ENCODE peak calls at places on chromosomes 16 and 17, in ten cellular contexts. B is sigmoid colon; N is cardiac fibroblast; R is breast epithelium; L is heart left ventricle; O is HCT116; P is mammary epithelial cell; K is BE2C; F is CD8-positive, alpha-beta T cell; S is epithelial cell of esophagus. A is an unnamed sample.

GRCh38 chr17:74270333-74270732 is 3.7 kb upstream of the DNAI2 start:
- DNase-seq in B (no peak), N (no peak), R (no peak), L (no peak), O (no peak), P (no peak), K (no peak), F (no peak), S (no peak), A (no peak)

GRCh38 chr16:17101646-17102045 is 369.1 kb downstream of the XYLT1 start:
- DNase-seq in B (no peak), N (peak), R (no peak), L (no peak), O (peak), P (peak), K (peak), F (no peak), S (peak), A (no peak)

GRCh38 chr17:1173456-1174370 is 6.1 kb downstream of the ABR start:
- DNase-seq in B (no peak), N (no peak), R (no peak), L (peak), O (no peak), P (no peak), K (no peak), F (no peak), S (no peak), A (no peak)

GRCh38 chr17:63989622-63990345 is 8.4 kb upstream of the PRR29 start:
- DNase-seq in B (no peak), N (no peak), R (no peak), L (no peak), O (no peak), P (no peak), K (no peak), F (no peak), S (no peak), A (no peak)

GRCh38 chr17:82065638-82066303 is at the start of gene DUS1L:
- DNase-seq in B (peak), N (peak), R (peak), L (peak), O (no peak), P (peak), K (peak), F (peak), S (peak), A (no peak)

GRCh38 chr17:8019665-8020064 is 17.2 kb downstream of the GUCY2D start:
- DNase-seq in B (peak), N (peak), R (no peak), L (no peak), O (no peak), P (peak), K (no peak), F (no peak), S (peak), A (no peak)

GRCh38 chr17:7888184-7888920 is at the start of gene CHD3:
- DNase-seq in B (no peak), N (peak), R (peak), L (no peak), O (no peak), P (peak), K (peak), F (peak), S (peak), A (no peak)

GRCh38 chr16:118857-119256 is 19.6 kb downstream of the NPRL3 start:
- DNase-seq in B (no peak), N (no peak), R (no peak), L (no peak), O (no peak), P (no peak), K (no peak), F (no peak), S (no peak), A (no peak)

GRCh38 chr17:40303706-40304450 is 5.1 kb upstream of the RARA start:
- DNase-seq in B (peak), N (peak), R (no peak), L (no peak), O (no peak), P (no peak), K (peak), F (no peak), S (peak), A (no peak)

GRCh38 chr17:47238321-47239010 is 15.2 kb upstream of the ITGB3 start:
- DNase-seq in B (no peak), N (no peak), R (no peak), L (no peak), O (no peak), P (no peak), K (no peak), F (no peak), S (no peak), A (no peak)

GRCh38 chr16:69283851-69284250 is 27.3 kb upstream of the VPS4A start:
- DNase-seq in B (no peak), N (no peak), R (no peak), L (no peak), O (no peak), P (no peak), K (no peak), F (no peak), S (no peak), A (no peak)

GRCh38 chr17:37683454-37683984 is 40.3 kb upstream of the DDX52 start:
- DNase-seq in B (no peak), N (no peak), R (no peak), L (no peak), O (no peak), P (no peak), K (no peak), F (no peak), S (no peak), A (no peak)

GRCh38 chr17:56009795-56010715 is 143.2 kb upstream of the ANKFN1 start:
- DNase-seq in B (no peak), N (no peak), R (no peak), L (no peak), O (no peak), P (no peak), K (no peak), F (no peak), S (no peak), A (no peak)

GRCh38 chr16:3328643-3329042 is 23.3 kb downstream of the ZNF75A start:
- DNase-seq in B (no peak), N (no peak), R (no peak), L (no peak), O (no peak), P (no peak), K (no peak), F (no peak), S (no peak), A (no peak)

DNA sequence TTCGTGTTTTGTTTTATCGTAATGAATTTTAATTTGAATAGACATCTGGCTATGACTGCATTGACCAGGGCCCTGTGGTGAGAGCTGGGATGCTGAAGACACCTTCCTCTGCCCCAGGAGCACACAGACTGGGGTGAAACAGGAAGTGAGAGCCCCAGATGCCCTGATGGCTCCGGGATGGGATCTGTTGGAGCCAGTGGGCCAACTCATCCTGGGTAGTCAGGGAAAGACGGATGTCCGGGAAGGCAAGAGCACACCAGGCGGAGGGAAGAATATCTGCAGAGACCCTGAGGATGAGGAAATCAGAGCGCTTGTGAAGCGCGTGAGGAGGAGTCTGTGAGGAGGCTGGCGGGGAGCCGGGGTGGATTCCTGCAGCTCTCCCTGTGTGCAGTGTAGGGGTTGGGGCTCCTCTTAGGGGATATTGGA is 71.5 kb upstream of the LGALS9 start:
- DNase-seq in B (no peak), N (peak), R (no peak), L (peak), O (no peak), P (no peak), K (no peak), F (no peak), S (no peak), A (no peak)
- TF ChIP-seq CTCF in B (no peak), N (peak), R (no peak), L (no peak), O (no peak), P (no peak), K (no peak), F (no peak), S (no peak), A (peak)

DNA sequence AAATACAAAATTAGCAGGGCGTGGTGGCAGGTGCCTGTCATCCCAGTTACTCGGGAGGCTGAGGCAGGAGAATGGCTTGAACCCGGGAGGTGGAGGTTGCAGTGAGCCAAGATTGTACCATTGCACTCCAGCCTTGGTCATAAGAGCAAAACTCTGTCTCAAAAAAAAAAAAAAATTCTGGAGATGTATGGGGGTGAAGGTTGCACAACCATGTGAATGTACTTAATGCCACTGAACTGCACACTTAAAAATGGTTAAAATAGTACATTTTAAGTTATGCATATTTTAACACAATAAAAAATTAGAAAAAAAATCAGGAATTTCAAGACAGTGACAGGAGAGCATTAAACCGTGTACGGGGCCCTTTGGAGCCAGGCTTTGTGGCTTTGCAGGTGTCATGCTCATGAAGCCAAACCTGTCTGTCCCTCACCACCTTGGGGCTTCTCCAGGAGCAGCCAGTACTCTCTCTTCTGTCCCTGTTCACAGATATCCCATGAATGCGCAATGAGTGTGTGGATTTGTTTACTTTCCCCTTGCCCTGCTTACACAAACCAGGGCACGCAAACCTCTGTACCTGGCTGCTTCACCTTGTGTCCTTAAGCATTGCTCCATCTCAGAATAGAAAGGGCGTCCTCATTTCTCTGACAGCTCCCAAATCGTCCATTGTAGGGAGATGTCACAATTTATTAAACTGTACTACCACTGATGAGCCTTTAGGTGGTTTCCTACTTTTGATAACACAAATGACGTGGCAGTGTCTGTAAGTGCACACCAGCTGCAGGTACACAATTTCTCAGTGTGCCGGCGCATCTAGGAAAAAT is 58.2 kb upstream of the CBX4 start:
- DNase-seq in B (no peak), N (no peak), R (peak), L (no peak), O (no peak), P (no peak), K (no peak), F (no peak), S (peak), A (no peak)
- H3K4me3 ChIP-seq in B (no peak), N (no peak), R (no peak), L (no peak), O (no peak), P (no peak), K (no peak), F (no peak), S (no peak), A (no peak)

GRCh38 chr17:45722161-45722560 is 62.0 kb upstream of the CRHR1 start:
- DNase-seq in B (no peak), N (peak), R (no peak), L (no peak), O (peak), P (no peak), K (peak), F (no peak), S (no peak), A (no peak)
- TF ChIP-seq CTCF in B (no peak), N (no peak), R (no peak), L (no peak), O (peak), P (no peak), K (peak), F (no peak), S (peak), A (peak)

GRCh38 chr17:80262775-80263244 is 2.2 kb downstream of the RNF213 start:
- DNase-seq in B (no peak), N (no peak), R (no peak), L (no peak), O (no peak), P (no peak), K (no peak), F (no peak), S (no peak), A (no peak)

GRCh38 chr17:80263253-80264047 is 2.8 kb downstream of the RNF213 start:
- DNase-seq in B (peak), N (peak), R (peak), L (peak), O (no peak), P (peak), K (peak), F (peak), S (peak), A (peak)

GRCh38 chr17:80264793-80265075 is 4.1 kb downstream of the RNF213 start:
- DNase-seq in B (no peak), N (no peak), R (no peak), L (no peak), O (no peak), P (no peak), K (no peak), F (no peak), S (no peak), A (no peak)

GRCh38 chr17:80265205-80266068 is 4.8 kb downstream of the RNF213 start:
- DNase-seq in B (no peak), N (no peak), R (no peak), L (no peak), O (no peak), P (no peak), K (no peak), F (peak), S (no peak), A (no peak)

GRCh38 chr17:80264048-80264792 is 3.6 kb downstream of the RNF213 start:
- DNase-seq in B (no peak), N (no peak), R (no peak), L (peak), O (no peak), P (no peak), K (no peak), F (peak), S (no peak), A (no peak)
- H3K4me3 ChIP-seq in B (peak), N (peak), R (peak), L (peak), O (no peak), P (no peak), K (no peak), F (peak), S (no peak), A (peak)

DNA sequence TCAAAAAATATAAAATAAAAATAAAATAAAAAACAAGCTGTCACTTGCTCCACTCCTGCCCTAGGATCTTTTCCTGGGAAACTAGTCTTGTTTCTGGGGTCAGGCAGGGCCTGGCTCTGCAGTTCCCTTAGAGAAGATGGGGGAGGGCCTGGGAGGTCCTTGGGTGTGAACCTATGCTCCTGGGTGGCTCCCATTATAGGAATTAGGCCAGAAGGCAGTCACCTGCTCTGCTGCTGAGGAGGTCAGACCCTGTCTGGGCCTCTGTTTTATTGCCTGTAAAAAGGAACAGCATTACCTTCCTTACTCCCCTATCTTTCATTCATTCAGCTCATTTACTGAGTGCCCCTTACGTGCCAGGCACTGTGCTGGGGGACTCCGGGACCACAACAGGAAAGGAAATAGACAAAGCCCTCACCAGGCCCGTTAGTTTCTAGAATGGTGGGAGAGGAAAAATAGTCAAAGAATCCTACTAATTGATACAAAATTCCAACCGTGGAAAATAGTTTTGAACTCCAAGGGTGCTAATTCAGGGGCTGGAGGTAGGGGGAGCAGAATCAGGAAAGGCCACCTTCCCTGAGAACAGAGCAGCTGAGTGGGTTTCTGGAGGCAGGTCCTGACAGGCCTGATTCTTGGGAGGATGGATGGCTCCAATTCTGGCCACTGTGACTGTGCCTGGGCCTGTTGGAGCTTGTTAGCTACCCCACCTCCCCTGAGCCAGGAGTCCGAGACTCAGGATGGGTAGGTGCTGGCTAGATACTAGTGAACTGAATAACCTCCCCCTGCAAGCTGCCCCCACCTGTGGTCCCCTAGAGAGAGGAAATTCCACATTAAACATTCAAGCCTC is 1.3 kb upstream of the SLC46A1 start:
- DNase-seq in B (no peak), N (no peak), R (no peak), L (no peak), O (no peak), P (peak), K (no peak), F (no peak), S (peak), A (no peak)
- TF ChIP-seq CTCF in B (no peak), N (no peak), R (no peak), L (no peak), O (no peak), P (peak), K (no peak), F (no peak), S (peak), A (no peak)

DNA sequence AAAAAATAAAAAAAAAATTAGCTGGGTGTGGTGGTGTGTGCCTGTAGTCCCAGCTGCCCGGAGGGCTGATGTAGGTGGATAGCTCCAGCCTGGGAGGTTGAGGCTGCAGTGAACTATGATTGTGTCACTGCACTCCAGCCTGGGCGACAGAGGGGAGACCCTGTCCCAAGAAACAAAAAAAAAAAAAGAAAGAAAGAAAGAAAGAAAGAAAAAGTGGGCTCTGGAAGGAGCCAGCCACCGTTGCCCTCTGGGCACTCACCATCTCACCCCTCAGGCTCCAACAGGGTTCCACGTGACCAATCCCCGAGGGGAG is 87.3 kb upstream of the TOB1 start:
- DNase-seq in B (no peak), N (no peak), R (no peak), L (no peak), O (no peak), P (no peak), K (peak), F (no peak), S (no peak), A (no peak)
- H3K4me3 ChIP-seq in B (no peak), N (no peak), R (no peak), L (peak), O (no peak), P (no peak), K (peak), F (no peak), S (no peak), A (no peak)

A was measured in AG04449.